ENCODE peak calls at places on chromosomes 1 and 21, in four cellular contexts. O is neural progenitor cell, T is upper lobe of left lung, Z is lung. C is an unnamed sample.

GRCh38 chr1:61269648-61270047 is 187.3 kb downstream of the NFIA start:
- DNase-seq in O (no peak), T (no peak), Z (no peak), C (no peak)

GRCh38 chr1:47963093-47963492 is 34.1 kb downstream of the TRABD2B start:
- DNase-seq in O (no peak), T (no peak), Z (no peak), C (no peak)

GRCh38 chr1:66383168-66383567 is 150.8 kb upstream of the SGIP1 start:
- DNase-seq in O (no peak), T (no peak), Z (no peak), C (no peak)

GRCh38 chr1:47189844-47190562 is at the start of gene PDZK1IP1:
- DNase-seq in O (peak; percentile 67), T (peak; percentile 81), Z (peak; percentile 91), C (peak; percentile 81)

GRCh38 chr1:8870605-8871538 is 7.6 kb downstream of the ENO1 start:
- DNase-seq in O (no peak), T (no peak), Z (peak; percentile 45), C (no peak)

GRCh38 chr1:200306954-200307754 is 102.7 kb downstream of the ZNF281 start:
- DNase-seq in O (peak; percentile 49), T (no peak), Z (no peak), C (no peak)

GRCh38 chr1:84913025-84913892 is 20.3 kb upstream of the LPAR3 start:
- DNase-seq in O (no peak), T (no peak), Z (no peak), C (no peak)

GRCh38 chr1:11781298-11781697 is 19.3 kb downstream of the C1orf167 start:
- DNase-seq in O (no peak), T (no peak), Z (no peak), C (no peak)

GRCh38 chr1:78619803-78620579 is at the start of gene IFI44L:
- DNase-seq in O (no peak), T (no peak), Z (no peak), C (peak; percentile 27)

GRCh38 chr1:172602706-172603105 is 56.2 kb upstream of the FASLG start:
- DNase-seq in O (no peak), T (no peak), Z (no peak), C (no peak)

GRCh38 chr1:186765446-186765845 is 63.3 kb upstream of the PLA2G4A start:
- DNase-seq in O (no peak), T (no peak), Z (no peak), C (no peak)

GRCh38 chr1:10939654-10940450 is 72.6 kb upstream of the TARDBP start:
- DNase-seq in O (no peak), T (no peak), Z (no peak), C (no peak)

GRCh38 chr1:95532335-95532734 is 298.3 kb downstream of the RWDD3 start:
- DNase-seq in O (no peak), T (no peak), Z (no peak), C (no peak)

GRCh38 chr21:42768324-42769121 is 110.8 kb downstream of the WDR4 start:
- DNase-seq in O (no peak), T (no peak), Z (no peak), C (no peak)

GRCh38 chr21:15928196-15928595 is 198.4 kb downstream of the USP25 start:
- DNase-seq in O (no peak), T (no peak), Z (no peak), C (no peak)

GRCh38 chr21:46024983-46025860 is 43.7 kb downstream of the COL6A1 start:
- DNase-seq in O (no peak), T (no peak), Z (no peak), C (no peak)

GRCh38 chr21:27190601-27191000 is 223.7 kb upstream of the ADAMTS5 start:
- DNase-seq in O (no peak), T (no peak), Z (peak; percentile 29), C (no peak)

GRCh38 chr1:236522937-236523703 is 662 bp upstream of the LGALS8 start:
- DNase-seq in O (no peak), T (peak; percentile 74), Z (peak; percentile 31), C (peak; percentile 41)

GRCh38 chr1:204186597-204186996 is 9.7 kb downstream of the KISS1 start:
- DNase-seq in O (no peak), T (no peak), Z (no peak), C (no peak)

GRCh38 chr1:159071970-159072582 is 4.5 kb downstream of the AIM2 start:
- DNase-seq in O (peak; percentile 70), T (no peak), Z (no peak), C (no peak)

GRCh38 chr1:21834094-21834493 is 22.0 kb downstream of the LDLRAD2 start:
- DNase-seq in O (no peak), T (no peak), Z (no peak), C (no peak)

GRCh38 chr1:16111771-16112557 is 38.5 kb upstream of the FAM131C start:
- DNase-seq in O (no peak), T (no peak), Z (no peak), C (no peak)

GRCh38 chr1:64915381-64916274 is 50.7 kb downstream of the JAK1 start:
- DNase-seq in O (no peak), T (no peak), Z (no peak), C (no peak)

GRCh38 chr1:178953034-178953433 is 72.7 kb upstream of the FAM20B start:
- DNase-seq in O (no peak), T (no peak), Z (no peak), C (peak; percentile 43)

GRCh38 chr21:29175408-29176147 is 45.1 kb downstream of the MAP3K7CL start:
- DNase-seq in O (no peak), T (no peak), Z (no peak), C (no peak)

GRCh38 chr1:166511754-166512153 is 327.5 kb upstream of the POGK start:
- DNase-seq in O (no peak), T (no peak), Z (no peak), C (no peak)

GRCh38 chr21:42084079-42084478 is 13.0 kb downstream of the UMODL1 start:
- DNase-seq in O (no peak), T (no peak), Z (no peak), C (no peak)

GRCh38 chr21:28099296-28099695 is 893.4 kb downstream of the LTN1 start:
- DNase-seq in O (no peak), T (no peak), Z (no peak), C (peak; percentile 53)

GRCh38 chr1:47875831-47876586 is 121.2 kb downstream of the TRABD2B start:
- DNase-seq in O (no peak), T (no peak), Z (peak; percentile 73), C (no peak)

GRCh38 chr1:229342902-229343587 is at the start of gene CCSAP:
- DNase-seq in O (peak; percentile 74), T (peak; percentile 94), Z (no peak), C (peak; percentile 62)

GRCh38 chr1:151055581-151055980 is 3.8 kb downstream of the CDC42SE1 start:
- DNase-seq in O (no peak), T (no peak), Z (no peak), C (no peak)

GRCh38 chr1:151056149-151056548 is 3.3 kb downstream of the CDC42SE1 start:
- DNase-seq in O (no peak), T (no peak), Z (no peak), C (no peak)

GRCh38 chr1:151056574-151056973 is 2.8 kb downstream of the CDC42SE1 start:
- DNase-seq in O (no peak), T (no peak), Z (no peak), C (no peak)

GRCh38 chr1:151051356-151052009 is 3.9 kb downstream of the C1orf56 start:
- DNase-seq in O (no peak), T (no peak), Z (no peak), C (no peak)

DNA sequence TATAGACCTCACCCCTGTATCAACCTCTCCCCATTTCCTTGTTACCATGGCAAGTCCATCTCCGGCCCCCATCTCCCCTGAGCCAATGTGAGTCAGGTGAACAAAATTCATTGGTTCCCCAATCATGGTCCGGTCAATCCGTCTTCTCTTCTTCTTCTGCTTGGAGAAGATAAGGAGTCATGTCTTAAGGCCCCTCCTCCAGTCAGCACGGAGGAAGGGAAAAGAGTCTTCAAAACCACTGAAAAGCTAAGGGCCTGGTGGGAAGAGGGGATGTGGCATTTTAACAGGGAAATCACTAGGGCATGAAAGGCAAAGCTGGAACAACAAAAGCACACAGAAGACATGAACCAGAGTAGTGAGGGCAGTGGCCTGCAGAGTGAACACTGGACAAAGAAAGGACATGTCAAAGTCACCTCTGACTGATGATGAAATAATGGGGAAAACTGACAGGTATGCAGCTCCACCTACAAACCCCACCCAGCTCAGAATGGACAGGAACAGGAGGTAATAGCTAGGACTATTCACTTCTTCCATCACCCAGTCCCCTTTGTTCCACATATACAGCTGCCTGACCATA is 4.4 kb downstream of the CDC42SE1 start:
- DNase-seq in O (no peak), T (no peak), Z (no peak), C (no peak)
- H3K36me3 ChIP-seq in O (no peaks in the 10 kb centered on the region), T (peaks cover 39% of the 10 kb centered on the region), Z (peaks cover 41% of the 10 kb centered on the region), C (peaks cover 49% of the 10 kb centered on the region)

DNA sequence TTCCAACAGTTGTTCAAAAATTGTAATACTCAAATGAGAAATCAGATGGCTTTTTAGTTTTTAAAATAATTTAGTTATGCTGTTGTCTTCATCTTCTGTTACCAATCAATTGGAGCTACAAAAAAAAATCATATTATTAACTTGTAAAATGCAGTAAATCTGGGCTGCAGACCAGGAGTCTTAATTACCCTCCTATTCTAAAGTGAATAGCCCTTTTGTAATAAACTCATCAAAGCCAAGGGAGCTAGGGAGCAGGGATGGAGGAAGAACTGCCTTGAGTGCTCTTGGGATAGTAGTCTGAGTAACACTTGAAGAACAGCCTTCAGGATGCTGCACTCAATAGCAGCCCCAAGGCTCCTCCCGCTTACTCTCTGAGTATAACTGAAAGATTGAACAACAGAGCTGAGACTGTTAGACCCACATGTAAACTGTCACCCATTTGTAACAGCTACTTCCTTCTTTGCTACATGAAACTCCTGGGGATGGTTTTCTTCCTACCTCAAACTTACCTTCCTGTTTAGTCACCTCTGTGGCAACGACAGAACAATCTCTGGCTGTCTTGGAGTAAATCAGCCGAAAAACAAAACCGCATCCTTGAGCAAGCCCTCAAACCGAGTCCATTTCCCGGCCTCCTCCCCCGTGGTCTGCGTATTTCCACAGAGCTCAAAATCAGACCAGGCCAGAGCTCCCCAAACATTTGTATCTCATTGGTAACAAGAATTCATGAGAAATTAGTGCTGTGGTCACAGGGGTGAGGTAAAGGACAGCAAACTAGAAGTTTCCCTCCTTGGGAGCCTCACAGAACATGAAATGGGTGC is 55.9 kb downstream of the CD58 start:
- DNase-seq in O (no peak), T (no peak), Z (peak; percentile 57), C (no peak)
- H3K4me3 ChIP-seq in O (no peak overlapping the region), T (no peak overlapping the region), Z (no peak overlapping the region), C (no peak overlapping the region)

DNA sequence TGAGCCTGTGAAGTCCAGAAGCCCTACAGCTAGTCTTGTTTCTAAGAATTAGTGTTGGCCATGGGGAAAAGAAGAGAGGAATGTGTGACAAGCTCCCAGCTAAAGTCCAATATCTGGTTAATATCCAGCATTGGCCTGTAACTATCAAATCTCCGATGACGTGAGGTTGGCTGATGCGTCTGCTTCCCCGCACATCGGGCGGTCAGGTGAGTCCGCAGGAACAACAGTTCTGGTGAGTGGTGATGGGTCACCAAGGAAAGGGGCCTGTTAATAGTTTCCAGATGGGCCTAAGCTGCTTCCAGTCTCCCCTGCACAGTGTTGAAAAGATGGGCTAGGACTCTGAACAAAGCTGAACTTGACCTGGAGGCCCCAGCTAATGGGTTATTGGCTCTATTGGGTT is 193.1 kb upstream of the EDN2 start:
- DNase-seq in O (no peak), T (no peak), Z (no peak), C (no peak)
- H3K4me1 ChIP-seq in O (peaks cover 4% of the 10 kb centered on the region), T (peaks cover 5% of the 10 kb centered on the region), Z (peaks cover 11% of the 10 kb centered on the region), C (peaks cover 45% of the 10 kb centered on the region)

GRCh38 chr1:19901653-19902052 is 19.5 kb downstream of the OTUD3 start:
- DNase-seq in O (no peak), T (no peak), Z (no peak), C (no peak)
- H3K36me3 ChIP-seq in O (peaks cover 20% of the 10 kb centered on the region), T (peaks cover 14% of the 10 kb centered on the region), Z (peaks cover 19% of the 10 kb centered on the region), C (peaks cover 87% of the 10 kb centered on the region)